ENCODE peak calls at places on chromosomes 16 and 17, in ten cellular contexts. J is RWPE2; M is NCI-H1417; W is uterus; K is EH; I is Kasumi-1; S is DMS 273 treated with DMSO at 0.1 percent for 48 hours; V is SK-N-DZ; C is activated CD8-positive, alpha-beta memory T cell treated with anti-CD3 and anti-CD28 coated beads, Interleukin-2, amount 50 U/mL, for 48 hours; E is caudate nucleus. P is an unnamed sample.

GRCh38 chr17:75914643-75915265 is 10.1 kb upstream of the MRPL38 start:
- DNase-seq in J (no peak), M (no peak), W (no peak), K (no peak), I (no peak), S (no peak), V (no peak), C (no peak), E (peak), P (no peak)

GRCh38 chr16:77299395-77299794 is 100.2 kb downstream of the SYCE1L start:
- DNase-seq in J (no peak), M (no peak), W (no peak), K (no peak), I (no peak), S (no peak), V (no peak), C (no peak), E (no peak), P (no peak)

GRCh38 chr16:1091992-1092552 is 4.0 kb downstream of the C1QTNF8 start:
- DNase-seq in J (no peak), M (no peak), W (no peak), K (no peak), I (no peak), S (no peak), V (no peak), C (no peak), E (no peak), P (no peak)

GRCh38 chr17:17698371-17698770 is 17.1 kb downstream of the RAI1 start:
- DNase-seq in J (no peak), M (no peak), W (no peak), K (no peak), I (no peak), S (no peak), V (no peak), C (no peak), E (no peak), P (no peak)

GRCh38 chr17:36703860-36704266 is 102.5 kb downstream of the MRM1 start:
- DNase-seq in J (no peak), M (no peak), W (peak), K (peak), I (peak), S (no peak), V (peak), C (peak), E (peak), P (peak)

GRCh38 chr16:3029499-3030127 is 5.8 kb downstream of the THOC6 start:
- DNase-seq in J (no peak), M (no peak), W (no peak), K (peak), I (no peak), S (no peak), V (no peak), C (peak), E (no peak), P (no peak)

GRCh38 chr16:2963611-2964415 is at the start of gene KREMEN2:
- DNase-seq in J (peak), M (peak), W (no peak), K (peak), I (peak), S (peak), V (peak), C (no peak), E (no peak), P (peak)

GRCh38 chr16:57462978-57463362 is 491 bp downstream of the POLR2C start:
- DNase-seq in J (no peak), M (no peak), W (no peak), K (no peak), I (peak), S (no peak), V (no peak), C (no peak), E (no peak), P (peak)

GRCh38 chr17:80513892-80514291 is 30.7 kb upstream of the RPTOR start:
- DNase-seq in J (no peak), M (no peak), W (no peak), K (peak), I (no peak), S (no peak), V (no peak), C (no peak), E (no peak), P (no peak)

P was measured in mesenchymal stem cell.